ENCODE peak calls at places on chromosomes 3 and 15, in seven cellular contexts. E is stimulated activated effector memory CD8-positive, alpha-beta T cell treated with anti-CD3 and anti-CD28 coated beads, Interleukin-12 subunit alpha, Interleukin-12 subunit beta, amount 100 ng/mL, for 72 hours; B is AG09309; N is right cardiac atrium; A is NCI-H510A treated with DMSO at 0.1 percent for 48 hours; T is upper lobe of right lung; X is KBM-7. H is an unnamed sample.

GRCh38 chr3:113758389-113759029 is 11.7 kb downstream of the ATP6V1A start:
- DNase-seq in E (no peak), B (peak; percentile 52), N (no peak), A (no peak), T (no peak), X (no peak), H (no peak)

GRCh38 chr15:40044717-40045571 is 6.0 kb upstream of the SRP14 start:
- DNase-seq in E (peak; percentile 73), B (no peak), N (peak; percentile 96), A (peak; percentile 65), T (peak; percentile 93), X (peak; percentile 86), H (peak; percentile 72)

GRCh38 chr15:63366451-63366850 is 15.2 kb downstream of the CA12 start:
- DNase-seq in E (no peak), B (no peak), N (no peak), A (no peak), T (no peak), X (no peak), H (no peak)

GRCh38 chr15:33021806-33022389 is 172.6 kb downstream of the FMN1 start:
- DNase-seq in E (no peak), B (peak; percentile 14), N (no peak), A (peak; percentile 51), T (no peak), X (peak; percentile 33), H (no peak)

GRCh38 chr15:90822204-90822955 is 46.0 kb upstream of the FURIN start:
- DNase-seq in E (no peak), B (no peak), N (no peak), A (no peak), T (no peak), X (no peak), H (no peak)

GRCh38 chr15:93164409-93164808 is 75.4 kb upstream of the RGMA start:
- DNase-seq in E (peak; percentile 9), B (no peak), N (no peak), A (no peak), T (no peak), X (no peak), H (no peak)

GRCh38 chr3:130894130-130894872 is 417 bp downstream of the ATP2C1 start:
- DNase-seq in E (no peak), B (no peak), N (peak; percentile 76), A (no peak), T (peak; percentile 82), X (peak; percentile 50), H (peak; percentile 79)

GRCh38 chr3:178680037-178680436 is 143.8 kb downstream of the KCNMB2 start:
- DNase-seq in E (no peak), B (no peak), N (no peak), A (no peak), T (no peak), X (no peak), H (no peak)

GRCh38 chr3:187293514-187293870 is 2.0 kb upstream of the MASP1 start:
- DNase-seq in E (no peak), B (no peak), N (no peak), A (no peak), T (no peak), X (no peak), H (no peak)

GRCh38 chr15:52159645-52160044 is 31.5 kb downstream of the GNB5 start:
- DNase-seq in E (no peak), B (no peak), N (no peak), A (no peak), T (no peak), X (no peak), H (no peak)

GRCh38 chr15:72341361-72341760 is 21.4 kb upstream of the CELF6 start:
- DNase-seq in E (no peak), B (no peak), N (no peak), A (peak; percentile 2), T (no peak), X (no peak), H (no peak)

GRCh38 chr3:188578579-188579363 is 424.8 kb downstream of the LPP start:
- DNase-seq in E (no peak), B (peak; percentile 70), N (peak; percentile 82), A (no peak), T (no peak), X (no peak), H (no peak)

GRCh38 chr3:95438274-95438673 is 1375.4 kb downstream of the NSUN3 start:
- DNase-seq in E (no peak), B (no peak), N (no peak), A (no peak), T (no peak), X (no peak), H (no peak)

GRCh38 chr3:193814166-193814565 is 221.2 kb downstream of the OPA1 start:
- DNase-seq in E (no peak), B (no peak), N (no peak), A (no peak), T (no peak), X (no peak), H (no peak)

GRCh38 chr15:70783041-70783440 is 19.7 kb upstream of the UACA start:
- DNase-seq in E (no peak), B (no peak), N (no peak), A (no peak), T (no peak), X (no peak), H (no peak)

GRCh38 chr15:67107014-67107812 is 41.8 kb downstream of the SMAD3 start:
- DNase-seq in E (no peak), B (peak; percentile 98), N (peak; percentile 70), A (no peak), T (no peak), X (no peak), H (no peak)

GRCh38 chr3:40386213-40386612 is 771 bp upstream of the ENTPD3 start:
- DNase-seq in E (no peak), B (no peak), N (no peak), A (no peak), T (no peak), X (no peak), H (no peak)

GRCh38 chr15:43777293-43777819 is 590 bp upstream of the ELL3 start:
- DNase-seq in E (peak; percentile 64), B (no peak), N (peak; percentile 90), A (peak; percentile 85), T (peak; percentile 91), X (peak; percentile 93), H (peak; percentile 75)

GRCh38 chr3:160296591-160296990 is 71.4 kb downstream of the C3orf80 start:
- DNase-seq in E (no peak), B (peak; percentile 11), N (no peak), A (no peak), T (no peak), X (no peak), H (no peak)

GRCh38 chr3:124974691-124975090 is 40.1 kb upstream of the MUC13 start:
- DNase-seq in E (no peak), B (no peak), N (no peak), A (no peak), T (no peak), X (no peak), H (no peak)

GRCh38 chr3:47017504-47018268 is 38.2 kb downstream of the NBEAL2 start:
- DNase-seq in E (no peak), B (no peak), N (no peak), A (no peak), T (no peak), X (peak; percentile 77), H (no peak)

GRCh38 chr3:101170047-101170771 is 150.2 kb downstream of the IMPG2 start:
- DNase-seq in E (no peak), B (no peak), N (no peak), A (no peak), T (no peak), X (no peak), H (no peak)

GRCh38 chr3:15290731-15291130 is 41.7 kb downstream of the SH3BP5 start:
- DNase-seq in E (no peak), B (no peak), N (no peak), A (no peak), T (no peak), X (no peak), H (no peak)

GRCh38 chr3:124429129-124429815 is 301.0 kb upstream of the UMPS start:
- DNase-seq in E (no peak), B (peak; percentile 33), N (no peak), A (peak; percentile 16), T (no peak), X (peak; percentile 5), H (peak; percentile 77)

GRCh38 chr3:178082508-178082907 is 453.7 kb upstream of the KCNMB2 start:
- DNase-seq in E (no peak), B (no peak), N (no peak), A (no peak), T (no peak), X (no peak), H (no peak)

GRCh38 chr3:69867941-69868505 is 128.8 kb downstream of the MITF start:
- DNase-seq in E (no peak), B (no peak), N (no peak), A (no peak), T (no peak), X (no peak), H (no peak)

GRCh38 chr15:36790891-36791290 is 211.5 kb downstream of the CDIN1 start:
- DNase-seq in E (no peak), B (no peak), N (no peak), A (no peak), T (no peak), X (no peak), H (no peak)

GRCh38 chr3:29565236-29565635 is 284.4 kb downstream of the RBMS3 start:
- DNase-seq in E (no peak), B (no peak), N (no peak), A (no peak), T (no peak), X (no peak), H (no peak)

GRCh38 chr15:85618956-85619491 is 175.7 kb downstream of the KLHL25 start:
- DNase-seq in E (peak; percentile 31), B (peak; percentile 86), N (peak; percentile 86), A (no peak), T (peak; percentile 70), X (peak; percentile 84), H (no peak)

GRCh38 chr15:47717036-47717611 is at the start of gene SEMA6D:
- DNase-seq in E (no peak), B (peak; percentile 25), N (peak; percentile 94), A (peak; percentile 63), T (peak; percentile 78), X (no peak), H (peak; percentile 86)

GRCh38 chr3:20622304-20622703 is 436.3 kb upstream of the SGO1 start:
- DNase-seq in E (no peak), B (peak; percentile 97), N (no peak), A (no peak), T (no peak), X (no peak), H (no peak)

GRCh38 chr3:125128861-125129501 is 73.2 kb upstream of the HEG1 start:
- DNase-seq in E (no peak), B (peak; percentile 82), N (no peak), A (no peak), T (peak; percentile 72), X (no peak), H (no peak)

GRCh38 chr3:123733805-123734526 is 149.1 kb upstream of the HACD2 start:
- DNase-seq in E (no peak), B (peak; percentile 71), N (no peak), A (no peak), T (no peak), X (no peak), H (no peak)

GRCh38 chr3:129045675-129046036 is 14.9 kb upstream of the GP9 start:
- DNase-seq in E (no peak), B (no peak), N (peak; percentile 80), A (no peak), T (no peak), X (no peak), H (no peak)

GRCh38 chr15:63501256-63502089 is 2.9 kb upstream of the USP3 start:
- DNase-seq in E (no peak), B (peak; percentile 85), N (peak; percentile 93), A (peak; percentile 53), T (peak; percentile 90), X (no peak), H (no peak)

GRCh38 chr3:38907426-38907825 is 91.4 kb upstream of the SCN10A start:
- DNase-seq in E (no peak), B (no peak), N (no peak), A (no peak), T (no peak), X (no peak), H (no peak)

GRCh38 chr3:25910997-25911396 is 121.1 kb downstream of the OXSM start:
- DNase-seq in E (no peak), B (no peak), N (no peak), A (no peak), T (peak; percentile 53), X (peak; percentile 34), H (no peak)

H was measured in NCI-H146.